ENCODE peak calls at places on chromosomes 6 and 20, in four cellular contexts. V is HepG2, Y is K562, B is WTC11. W is an unnamed sample.

GRCh38 chr6:43699564-43700186 is 12.1 kb upstream of the MRPS18A start:
- DNase-seq in B (no peak), V (peak; percentile 42), Y (no peak), W (no peak)

GRCh38 chr20:13567663-13568062 is 71.1 kb downstream of the TASP1 start:
- DNase-seq in B (no peak), V (no peak), Y (no peak), W (no peak)

GRCh38 chr20:61985096-61985495 is 80.6 kb downstream of the TAF4 start:
- DNase-seq in B (no peak), V (no peak), Y (no peak), W (no peak)

GRCh38 chr6:32132110-32132509 is 2.0 kb upstream of the FKBPL start:
- DNase-seq in V (no peak), Y (no peak), B (no peak), W (no peak)

GRCh38 chr6:169131356-169131755 is 122.3 kb downstream of the THBS2 start:
- DNase-seq in B (no peak), Y (no peak), V (no peak), W (no peak)

GRCh38 chr6:26223213-26223612 is 136.0 kb downstream of the HFE start:
- DNase-seq in Y (no peak), V (no peak), B (no peak), W (no peak)

GRCh38 chr20:32152421-32153155 is 43.1 kb downstream of the TM9SF4 start:
- DNase-seq in B (no peak), V (peak; percentile 88), Y (no peak), W (no peak)

GRCh38 chr20:8808180-8808535 is 260.7 kb upstream of the PLCB4 start:
- DNase-seq in Y (no peak), V (no peak), B (no peak), W (no peak)

GRCh38 chr6:155985660-155986138 is 530.1 kb upstream of the NOX3 start:
- DNase-seq in V (no peak), B (no peak), Y (no peak), W (no peak)

GRCh38 chr20:30502670-30503069 is 754.8 kb upstream of the DEFB115 start:
- DNase-seq in Y (no peak), V (no peak), B (no peak), W (no peak)

GRCh38 chr6:1604347-1604990 is 5.2 kb upstream of the FOXC1 start:
- DNase-seq in V (peak; percentile 54), Y (peak; percentile 88), B (peak; percentile 83), W (peak; percentile 73)

GRCh38 chr20:34222208-34222607 is 19.0 kb upstream of the ASIP start:
- DNase-seq in B (no peak), V (no peak), Y (no peak), W (no peak)

GRCh38 chr20:50405235-50405914 is 104.8 kb upstream of the PTPN1 start:
- DNase-seq in V (peak; percentile 78), B (no peak), Y (no peak), W (no peak)

GRCh38 chr6:33431880-33432541 is 12.1 kb downstream of the SYNGAP1 start:
- DNase-seq in B (peak; percentile 47), Y (no peak), V (no peak), W (no peak)

GRCh38 chr6:33429745-33430042 is 9.8 kb downstream of the SYNGAP1 start:
- DNase-seq in Y (no peak), B (no peak), V (no peak), W (no peak)

GRCh38 chr6:33432546-33432945 is 12.7 kb downstream of the SYNGAP1 start:
- DNase-seq in Y (no peak), B (no peak), V (no peak), W (no peak)

GRCh38 chr6:33430334-33430733 is 10.5 kb downstream of the SYNGAP1 start:
- DNase-seq in B (no peak), V (no peak), Y (no peak), W (no peak)

GRCh38 chr6:33430991-33431879 is 11.4 kb downstream of the SYNGAP1 start:
- DNase-seq in V (peak; percentile 46), Y (peak; percentile 92), B (peak; percentile 93), W (peak; percentile 60)
- TF ChIP-seq ELF4 in V (no peak), Y (no peak), B (no peak), W (no peak)

GRCh38 chr6:167827588-167828324 is 1.0 kb downstream of the AFDN start:
- DNase-seq in B (peak; percentile 63), Y (no peak), V (peak; percentile 74), W (peak; percentile 62)
- TF ChIP-seq ELF4 in B (no peak), Y (peak; percentile 41), V (no peak), W (no peak)

DNA sequence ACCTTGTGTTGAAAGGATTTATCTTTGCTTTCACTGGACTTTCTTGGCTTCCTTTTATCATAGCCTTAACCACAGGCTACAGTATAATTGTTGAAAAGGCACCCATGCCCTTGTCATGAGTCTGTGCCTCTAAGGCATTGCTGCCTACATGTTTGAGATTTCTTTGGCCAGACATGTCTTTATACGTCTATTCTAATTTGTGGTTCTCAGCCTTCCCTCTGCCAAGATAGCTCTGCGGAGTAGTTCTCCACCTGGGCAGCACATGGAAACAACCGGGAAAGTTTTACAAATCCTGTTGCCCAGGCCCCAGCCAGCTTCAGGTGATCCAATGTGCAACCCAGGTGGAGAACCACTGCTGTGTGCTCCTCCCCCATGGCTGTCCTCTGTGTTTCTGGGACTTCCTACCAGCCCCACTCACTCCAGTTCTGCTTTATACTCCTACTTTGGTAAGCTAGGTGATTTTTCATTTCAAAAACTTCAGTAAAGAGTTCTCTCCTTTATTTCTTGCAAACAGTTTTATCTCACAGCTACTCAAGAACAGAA is 159.6 kb upstream of the MYLIP start:
- DNase-seq in V (no peak), Y (no peak), B (no peak), W (no peak)
- TF ChIP-seq ELF4 in V (no peak), Y (no peak), B (no peak), W (no peak)

DNA sequence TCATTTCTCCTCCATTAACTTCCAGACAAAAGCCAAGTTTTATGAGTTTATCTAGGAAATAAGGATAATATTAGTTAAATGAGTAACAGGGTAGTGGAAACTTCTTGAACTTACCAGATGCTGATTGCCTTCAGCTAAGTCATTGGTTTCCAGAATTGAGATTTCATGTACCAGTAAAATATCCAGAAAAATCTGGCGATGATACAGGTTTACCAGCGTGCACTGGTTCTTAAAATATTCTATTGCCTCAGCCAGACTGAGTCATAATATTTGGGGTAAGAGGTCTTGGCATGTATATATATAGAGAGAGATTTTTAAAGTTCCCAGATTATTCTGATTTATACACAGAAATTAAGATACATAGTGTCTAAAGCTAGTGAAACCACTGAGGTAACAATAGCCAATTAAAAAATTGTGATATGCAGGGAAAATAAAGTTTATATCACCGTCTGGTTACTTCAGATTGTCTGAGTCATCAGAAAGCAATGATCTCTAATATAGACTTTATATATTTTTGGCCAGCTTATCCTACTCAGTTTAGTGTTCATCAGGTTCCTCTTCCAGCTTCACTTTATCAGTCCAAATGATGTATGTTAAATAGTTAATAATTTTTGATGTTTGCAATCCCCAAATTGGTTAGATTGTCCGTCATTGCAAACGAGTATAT is 39.5 kb upstream of the SDHAF4 start:
- DNase-seq in B (no peak), V (no peak), Y (no peak), W (no peak)
- TF ChIP-seq ELF4 in B (no peak), V (no peak), Y (no peak), W (no peak)

DNA sequence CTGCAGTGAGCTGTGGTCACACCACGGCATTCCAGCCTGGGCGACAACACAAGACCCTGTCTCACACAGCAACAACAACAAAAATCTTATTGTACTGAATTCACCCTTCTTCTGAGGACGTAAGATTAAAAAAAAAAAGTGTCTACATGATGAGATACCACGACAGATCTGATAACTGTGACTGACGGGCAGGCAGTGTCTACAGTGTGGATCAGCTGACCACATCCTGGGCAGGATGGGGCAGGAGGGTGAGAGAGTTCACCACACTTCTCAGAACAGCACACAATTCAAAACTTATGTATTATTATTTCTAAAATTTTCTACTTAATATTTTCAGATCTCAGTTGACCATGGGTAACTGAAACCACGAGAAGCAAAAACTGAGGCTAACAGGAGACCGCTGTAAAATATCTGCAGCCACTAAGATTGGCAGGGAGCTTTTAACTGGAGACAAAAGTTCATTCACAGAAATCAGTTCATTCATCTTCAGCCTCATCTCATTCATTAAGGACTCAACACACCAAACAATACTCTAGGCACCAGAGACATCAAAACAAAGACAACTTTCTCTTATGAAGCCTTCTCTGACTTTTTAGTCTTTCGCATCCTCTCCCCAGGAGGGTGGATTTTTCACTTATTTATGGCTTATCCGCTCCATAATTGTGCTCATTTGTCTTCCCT is 15.7 kb upstream of the NHSL1 start:
- DNase-seq in V (no peak), Y (no peak), B (no peak), W (no peak)
- TF ChIP-seq ELF4 in V (no peak), Y (no peak), B (no peak), W (no peak)

GRCh38 chr6:148517518-148517917 is 174.9 kb downstream of the SASH1 start:
- DNase-seq in Y (no peak), B (no peak), V (no peak), W (no peak)

GRCh38 chr6:148521158-148521557 is 178.5 kb downstream of the SASH1 start:
- DNase-seq in Y (no peak), B (no peak), V (no peak), W (no peak)

GRCh38 chr6:148520109-148520841 is 177.6 kb downstream of the SASH1 start:
- DNase-seq in Y (no peak), V (no peak), B (no peak), W (no peak)

GRCh38 chr6:148516116-148517016 is 173.7 kb downstream of the SASH1 start:
- DNase-seq in B (no peak), V (no peak), Y (no peak), W (no peak)

DNA sequence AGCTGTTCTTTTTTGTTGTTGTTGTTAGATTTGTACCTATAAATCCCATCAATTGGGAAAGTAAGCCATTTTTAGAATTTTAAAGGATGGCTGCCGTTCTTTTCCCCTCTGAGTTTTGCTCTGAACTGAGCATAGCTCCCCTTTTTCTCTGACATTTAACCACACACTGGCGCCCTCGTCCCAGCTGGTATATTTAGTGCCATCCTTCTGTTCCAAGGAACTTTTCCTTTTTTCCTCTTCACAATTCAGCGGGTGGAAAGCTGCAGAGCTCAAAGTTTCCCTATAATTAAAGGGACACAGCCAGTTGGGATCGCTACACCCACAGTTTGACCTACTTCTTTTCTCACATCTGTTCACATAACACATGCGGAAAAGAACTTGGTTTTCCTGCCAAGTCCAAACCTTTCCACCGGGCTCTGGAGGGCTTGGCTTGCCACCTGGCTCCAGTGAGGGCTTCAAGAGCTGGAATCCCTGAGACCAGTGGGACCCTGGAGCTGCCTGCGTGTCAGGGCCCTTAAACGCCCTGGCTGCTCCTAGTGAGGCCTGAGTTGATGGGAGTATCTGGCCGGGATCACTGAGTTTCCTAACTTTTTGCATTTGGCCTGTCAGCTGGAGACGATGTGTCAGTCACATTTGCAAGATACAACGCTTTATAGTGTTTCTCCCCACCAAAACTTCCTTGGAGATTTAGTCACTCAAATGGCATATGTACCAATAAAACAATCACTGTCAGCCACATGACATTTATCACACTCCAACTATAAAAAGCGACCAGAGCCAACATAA is 175.9 kb downstream of the SASH1 start:
- DNase-seq in B (no peak), Y (no peak), V (no peak), W (no peak)
- TF ChIP-seq ELF4 in B (no peak), Y (no peak), V (no peak), W (no peak)

GRCh38 chr6:75382634-75382900 is 98.0 kb upstream of the TMEM30A start:
- DNase-seq in B (no peak), Y (no peak), V (no peak), W (no peak)
- TF ChIP-seq ELF4 in B (no peak), Y (no peak), V (no peak), W (no peak)

W was measured in HEK293T.